ENCODE peak calls at places on chromosomes 16 and 17, in ten cellular contexts. T, J, I, Z, D, L, V, Q, Y and B are unnamed samples.

GRCh38 chr17:2025622-2026309 is 632 bp upstream of the RTN4RL1 start:
- DNase-seq in T (no peak), J (peak), I (no peak), Z (peak), D (no peak), L (no peak), V (peak), Q (peak), Y (peak), B (peak)

GRCh38 chr16:57127037-57127763 is 34.8 kb downstream of the CPNE2 start:
- DNase-seq in T (no peak), J (no peak), I (no peak), Z (no peak), D (no peak), L (peak), V (no peak), Q (no peak), Y (no peak), B (no peak)

GRCh38 chr16:85627835-85628556 is 14.9 kb downstream of the GSE1 start:
- DNase-seq in T (no peak), J (no peak), I (no peak), Z (no peak), D (peak), L (no peak), V (no peak), Q (no peak), Y (no peak), B (no peak)

GRCh38 chr16:14095883-14096551 is 24.9 kb downstream of the MRTFB start:
- DNase-seq in T (no peak), J (no peak), I (no peak), Z (no peak), D (no peak), L (no peak), V (peak), Q (no peak), Y (no peak), B (no peak)

GRCh38 chr16:11681526-11681925 is 13.3 kb downstream of the SNN start:
- DNase-seq in T (no peak), J (no peak), I (no peak), Z (no peak), D (no peak), L (peak), V (no peak), Q (no peak), Y (peak), B (no peak)

GRCh38 chr16:2813661-2814288 is 3.3 kb upstream of the PRSS21 start:
- DNase-seq in T (no peak), J (no peak), I (no peak), Z (no peak), D (no peak), L (no peak), V (no peak), Q (no peak), Y (no peak), B (no peak)

GRCh38 chr16:28901862-28902261 is 23.2 kb downstream of the RABEP2 start:
- DNase-seq in T (no peak), J (no peak), I (no peak), Z (no peak), D (no peak), L (no peak), V (no peak), Q (no peak), Y (no peak), B (no peak)

GRCh38 chr16:85824161-85825135 is 25.0 kb downstream of the COX4I1 start:
- DNase-seq in T (no peak), J (no peak), I (no peak), Z (no peak), D (no peak), L (peak), V (no peak), Q (no peak), Y (no peak), B (no peak)

GRCh38 chr17:78709119-78709681 is 72.9 kb downstream of the CYTH1 start:
- DNase-seq in T (no peak), J (no peak), I (no peak), Z (no peak), D (no peak), L (peak), V (no peak), Q (no peak), Y (no peak), B (no peak)

GRCh38 chr17:49521088-49521450 is 26.0 kb downstream of the NGFR start:
- DNase-seq in T (no peak), J (no peak), I (no peak), Z (no peak), D (no peak), L (no peak), V (no peak), Q (no peak), Y (peak), B (no peak)

GRCh38 chr16:57992084-57992483 is 8.4 kb downstream of the ZNF319 start:
- DNase-seq in T (no peak), J (no peak), I (no peak), Z (no peak), D (no peak), L (no peak), V (no peak), Q (no peak), Y (no peak), B (no peak)

GRCh38 chr16:89448656-89449055 is 41.7 kb downstream of the ANKRD11 start:
- DNase-seq in T (no peak), J (no peak), I (no peak), Z (no peak), D (no peak), L (no peak), V (no peak), Q (no peak), Y (peak), B (no peak)

GRCh38 chr17:27105636-27106035 is 188.3 kb upstream of the WSB1 start:
- DNase-seq in T (no peak), J (no peak), I (no peak), Z (no peak), D (no peak), L (no peak), V (no peak), Q (no peak), Y (no peak), B (no peak)